ENCODE peak calls at places on chromosome 20, in six cellular contexts. One of them, this sample, is unnamed.

GRCh38 chr20:33839591-33839990 is 28.4 kb downstream of the CHMP4B start:
- DNase-seq in H9: no peak
- DNase-seq in H1: no peak
- DNase-seq in IMR-90: no peak
- DNase-seq in trophoblast cell: no peak
- DNase-seq in neuronal stem cell: no peak
- DNase-seq in this sample: no peak

GRCh38 chr20:10040070-10040970 is 5.5 kb downstream of the ANKEF1 start:
- DNase-seq in H1: no peak
- DNase-seq in trophoblast cell: no peak
- DNase-seq in H9: no peak
- DNase-seq in IMR-90: peak; percentile 85
- DNase-seq in neuronal stem cell: no peak
- DNase-seq in this sample: peak; percentile 88

GRCh38 chr20:6074145-6074561 is 20.3 kb upstream of the LRRN4 start:
- DNase-seq in trophoblast cell: no peak
- DNase-seq in H9: peak; percentile 38
- DNase-seq in neuronal stem cell: no peak
- DNase-seq in H1: no peak
- DNase-seq in IMR-90: no peak
- DNase-seq in this sample: peak; percentile 38

GRCh38 chr20:401682-402495 is 6.2 kb upstream of the RBCK1 start:
- DNase-seq in trophoblast cell: peak; percentile 31
- DNase-seq in H1: no peak
- DNase-seq in H9: no peak
- DNase-seq in IMR-90: peak; percentile 80
- DNase-seq in neuronal stem cell: no peak
- DNase-seq in this sample: no peak

GRCh38 chr20:34976286-34976685 is 20.6 kb downstream of the MYH7B start:
- DNase-seq in neuronal stem cell: no peak
- DNase-seq in IMR-90: no peak
- DNase-seq in trophoblast cell: no peak
- DNase-seq in H9: no peak
- DNase-seq in H1: no peak
- DNase-seq in this sample: no peak

GRCh38 chr20:63456429-63457284 is 15.8 kb downstream of the KCNQ2 start:
- DNase-seq in neuronal stem cell: no peak
- DNase-seq in H1: no peak
- DNase-seq in H9: no peak
- DNase-seq in IMR-90: no peak
- DNase-seq in trophoblast cell: no peak
- DNase-seq in this sample: no peak

GRCh38 chr20:63309261-63310071 is 16.5 kb downstream of the COL20A1 start:
- DNase-seq in neuronal stem cell: peak; percentile 64
- DNase-seq in H1: no peak
- DNase-seq in H9: peak; percentile 73
- DNase-seq in trophoblast cell: no peak
- DNase-seq in IMR-90: peak; percentile 24
- DNase-seq in this sample: peak; percentile 33

GRCh38 chr20:16654858-16655257 is 75.0 kb upstream of the SNRPB2 start:
- DNase-seq in H1: no peak
- DNase-seq in IMR-90: no peak
- DNase-seq in trophoblast cell: no peak
- DNase-seq in H9: no peak
- DNase-seq in neuronal stem cell: no peak
- DNase-seq in this sample: no peak

GRCh38 chr20:48503166-48503815 is 324.5 kb downstream of the PREX1 start:
- DNase-seq in IMR-90: no peak
- DNase-seq in trophoblast cell: no peak
- DNase-seq in H1: no peak
- DNase-seq in H9: no peak
- DNase-seq in neuronal stem cell: no peak
- DNase-seq in this sample: no peak

GRCh38 chr20:21435576-21435975 is 38.2 kb upstream of the NKX2-4 start:
- DNase-seq in IMR-90: no peak
- DNase-seq in neuronal stem cell: no peak
- DNase-seq in H9: no peak
- DNase-seq in H1: no peak
- DNase-seq in trophoblast cell: no peak
- DNase-seq in this sample: no peak

GRCh38 chr20:4151991-4152695 is 136.8 kb upstream of the RNF24 start:
- DNase-seq in IMR-90: peak; percentile 78
- DNase-seq in H9: no peak
- DNase-seq in neuronal stem cell: no peak
- DNase-seq in H1: no peak
- DNase-seq in trophoblast cell: no peak
- DNase-seq in this sample: no peak

GRCh38 chr20:34938466-34939163 is 17.0 kb downstream of the GSS start:
- DNase-seq in IMR-90: no peak
- DNase-seq in H1: no peak
- DNase-seq in trophoblast cell: no peak
- DNase-seq in H9: no peak
- DNase-seq in neuronal stem cell: no peak
- DNase-seq in this sample: no peak

GRCh38 chr20:9978395-9979004 is 56.3 kb upstream of the ANKEF1 start:
- DNase-seq in IMR-90: peak; percentile 89
- DNase-seq in H9: no peak
- DNase-seq in H1: no peak
- DNase-seq in trophoblast cell: peak; percentile 13
- DNase-seq in neuronal stem cell: peak; percentile 47
- DNase-seq in this sample: peak; percentile 85

GRCh38 chr20:46213946-46214830 is 94.1 kb downstream of the CDH22 start:
- DNase-seq in IMR-90: no peak
- DNase-seq in H9: no peak
- DNase-seq in H1: no peak
- DNase-seq in trophoblast cell: no peak
- DNase-seq in neuronal stem cell: no peak
- DNase-seq in this sample: no peak

GRCh38 chr20:63589261-63590217 is 15.5 kb upstream of the HELZ2 start:
- DNase-seq in neuronal stem cell: no peak
- DNase-seq in H9: no peak
- DNase-seq in IMR-90: no peak
- DNase-seq in trophoblast cell: no peak
- DNase-seq in H1: no peak
- DNase-seq in this sample: no peak

GRCh38 chr20:64137598-64138031 is 26.6 kb upstream of the MYT1 start:
- DNase-seq in IMR-90: no peak
- DNase-seq in trophoblast cell: no peak
- DNase-seq in H9: no peak
- DNase-seq in neuronal stem cell: no peak
- DNase-seq in H1: no peak
- DNase-seq in this sample: no peak

GRCh38 chr20:11569163-11569562 is 348.5 kb upstream of the BTBD3 start:
- DNase-seq in trophoblast cell: no peak
- DNase-seq in H1: peak; percentile 39
- DNase-seq in IMR-90: no peak
- DNase-seq in neuronal stem cell: no peak
- DNase-seq in H9: peak; percentile 84
- DNase-seq in this sample: no peak

GRCh38 chr20:12775041-12775440 is 233.7 kb upstream of the SPTLC3 start:
- DNase-seq in H9: no peak
- DNase-seq in trophoblast cell: no peak
- DNase-seq in neuronal stem cell: no peak
- DNase-seq in IMR-90: no peak
- DNase-seq in H1: no peak
- DNase-seq in this sample: no peak

GRCh38 chr20:62284448-62284847 is 18.3 kb upstream of the ADRM1 start:
- DNase-seq in H1: no peak
- DNase-seq in H9: no peak
- DNase-seq in neuronal stem cell: no peak
- DNase-seq in trophoblast cell: no peak
- DNase-seq in IMR-90: no peak
- DNase-seq in this sample: no peak

GRCh38 chr20:46025376-46025783 is 3.6 kb upstream of the SLC12A5 start:
- DNase-seq in H9: no peak
- DNase-seq in IMR-90: no peak
- DNase-seq in H1: no peak
- DNase-seq in neuronal stem cell: no peak
- DNase-seq in trophoblast cell: no peak
- DNase-seq in this sample: no peak

GRCh38 chr20:10502098-10502526 is 67.0 kb downstream of the SLX4IP start:
- DNase-seq in H1: no peak
- DNase-seq in H9: no peak
- DNase-seq in neuronal stem cell: no peak
- DNase-seq in IMR-90: no peak
- DNase-seq in trophoblast cell: no peak
- DNase-seq in this sample: no peak

GRCh38 chr20:37890643-37891042 is 12.3 kb upstream of the VSTM2L start:
- DNase-seq in IMR-90: no peak
- DNase-seq in H1: no peak
- DNase-seq in trophoblast cell: no peak
- DNase-seq in H9: no peak
- DNase-seq in neuronal stem cell: no peak
- DNase-seq in this sample: no peak

GRCh38 chr20:3710027-3710426 is 2.4 kb downstream of the SIGLEC1 start:
- DNase-seq in H1: no peak
- DNase-seq in trophoblast cell: no peak
- DNase-seq in H9: peak; percentile 31
- DNase-seq in neuronal stem cell: no peak
- DNase-seq in IMR-90: no peak
- DNase-seq in this sample: no peak

GRCh38 chr20:33685328-33686007 is 717 bp downstream of the E2F1 start:
- DNase-seq in H9: peak; percentile 82
- DNase-seq in trophoblast cell: no peak
- DNase-seq in IMR-90: no peak
- DNase-seq in H1: no peak
- DNase-seq in neuronal stem cell: no peak
- DNase-seq in this sample: peak; percentile 21

GRCh38 chr20:36666181-36666740 is 20.3 kb upstream of the SLA2 start:
- DNase-seq in H9: no peak
- DNase-seq in IMR-90: peak; percentile 46
- DNase-seq in neuronal stem cell: no peak
- DNase-seq in trophoblast cell: no peak
- DNase-seq in H1: no peak
- DNase-seq in this sample: peak; percentile 45

GRCh38 chr20:10665027-10665561 is 8.7 kb downstream of the JAG1 start:
- DNase-seq in H1: no peak
- DNase-seq in trophoblast cell: no peak
- DNase-seq in H9: peak; percentile 13
- DNase-seq in IMR-90: peak; percentile 33
- DNase-seq in neuronal stem cell: no peak
- DNase-seq in this sample: no peak

GRCh38 chr20:1331101-1331500 is 2.2 kb upstream of the SDCBP2 start:
- DNase-seq in H1: no peak
- DNase-seq in H9: peak; percentile 18
- DNase-seq in IMR-90: no peak
- DNase-seq in neuronal stem cell: no peak
- DNase-seq in trophoblast cell: no peak
- DNase-seq in this sample: no peak

GRCh38 chr20:51493346-51493791 is 49.1 kb downstream of the NFATC2 start:
- DNase-seq in neuronal stem cell: no peak
- DNase-seq in H1: no peak
- DNase-seq in IMR-90: no peak
- DNase-seq in trophoblast cell: no peak
- DNase-seq in H9: no peak
- DNase-seq in this sample: no peak

GRCh38 chr20:44644384-44645131 is 6.9 kb downstream of the ADA start:
- DNase-seq in trophoblast cell: peak; percentile 91
- DNase-seq in H1: no peak
- DNase-seq in IMR-90: no peak
- DNase-seq in H9: no peak
- DNase-seq in neuronal stem cell: no peak
- DNase-seq in this sample: peak; percentile 17
- H2BK5ac ChIP-seq in trophoblast cell: peak overlapping the region; percentile 2
- H2BK5ac ChIP-seq in H1: peak overlapping the region; percentile 83
- H2BK5ac ChIP-seq in IMR-90: peak overlapping the region; percentile 8
- H2BK5ac ChIP-seq in H9: no peak overlapping the region
- H2BK5ac ChIP-seq in neuronal stem cell: peak overlapping the region; percentile 72
- H2BK5ac ChIP-seq in this sample: no peak overlapping the region

DNA sequence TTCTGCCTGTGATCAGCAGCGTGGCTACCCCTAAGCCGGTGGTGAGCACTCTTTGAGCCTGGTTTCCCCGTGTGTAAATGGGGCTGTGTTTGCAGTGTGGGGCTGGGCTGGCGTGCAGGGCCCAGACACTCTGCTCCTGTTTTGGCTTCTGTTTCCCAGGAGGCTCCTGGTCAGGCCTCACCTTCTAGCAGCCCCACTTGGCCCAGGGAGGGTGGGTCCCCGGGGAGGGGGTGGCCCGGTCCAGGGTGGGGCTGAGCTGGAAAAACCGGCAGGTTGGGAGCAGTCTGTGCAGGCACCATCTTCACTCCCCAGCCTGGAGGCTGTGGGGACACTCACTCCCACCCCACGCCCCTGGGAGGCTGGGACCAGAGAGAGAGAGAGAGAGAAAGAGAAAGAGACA is 25.3 kb downstream of the CEBPB start:
- DNase-seq in H1: no peak
- DNase-seq in IMR-90: no peak
- DNase-seq in H9: no peak
- DNase-seq in trophoblast cell: no peak
- DNase-seq in neuronal stem cell: no peak
- DNase-seq in this sample: no peak
- H2AFZ ChIP-seq in H1: no peak overlapping the region
- H2AFZ ChIP-seq in IMR-90: no peak overlapping the region
- H2AFZ ChIP-seq in H9: no peak overlapping the region
- H2AFZ ChIP-seq in trophoblast cell: no peak overlapping the region
- H2AFZ ChIP-seq in neuronal stem cell: no peak overlapping the region
- H2AFZ ChIP-seq in this sample: no peak overlapping the region

DNA sequence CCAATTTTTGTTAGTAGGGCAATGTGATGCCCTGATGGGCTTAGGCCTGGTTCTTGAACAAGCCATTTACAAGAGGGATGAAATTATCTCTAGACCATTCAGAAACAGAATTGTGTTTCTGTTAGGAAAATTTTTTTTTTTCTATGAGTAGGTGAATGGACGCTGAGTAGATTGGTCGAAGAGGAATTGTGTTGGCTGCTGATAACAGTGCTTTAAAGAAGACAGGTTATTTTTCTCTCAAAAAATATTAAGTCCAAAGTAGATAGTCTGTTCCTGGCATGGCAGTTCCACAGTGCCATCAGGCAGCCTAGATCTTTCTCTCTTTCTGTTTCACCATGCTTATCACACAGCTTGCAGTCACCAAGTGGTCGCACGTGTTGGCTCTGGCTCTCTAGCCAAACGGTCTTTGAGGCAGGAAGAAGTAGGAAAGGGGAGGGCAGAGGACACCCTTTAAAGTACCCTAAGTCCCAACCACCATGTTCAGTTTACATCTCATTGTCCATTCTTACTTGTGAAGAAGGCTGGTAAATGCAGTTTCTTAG is 22.4 kb upstream of the SERINC3 start:
- DNase-seq in H9: no peak
- DNase-seq in trophoblast cell: no peak
- DNase-seq in IMR-90: no peak
- DNase-seq in H1: no peak
- DNase-seq in neuronal stem cell: no peak
- DNase-seq in this sample: no peak
- H3K27ac ChIP-seq in H9: no peak overlapping the region
- H3K27ac ChIP-seq in trophoblast cell: no peak overlapping the region
- H3K27ac ChIP-seq in IMR-90: no peak overlapping the region
- H3K27ac ChIP-seq in H1: no peak overlapping the region
- H3K27ac ChIP-seq in neuronal stem cell: no peak overlapping the region
- H3K27ac ChIP-seq in this sample: no peak overlapping the region

DNA sequence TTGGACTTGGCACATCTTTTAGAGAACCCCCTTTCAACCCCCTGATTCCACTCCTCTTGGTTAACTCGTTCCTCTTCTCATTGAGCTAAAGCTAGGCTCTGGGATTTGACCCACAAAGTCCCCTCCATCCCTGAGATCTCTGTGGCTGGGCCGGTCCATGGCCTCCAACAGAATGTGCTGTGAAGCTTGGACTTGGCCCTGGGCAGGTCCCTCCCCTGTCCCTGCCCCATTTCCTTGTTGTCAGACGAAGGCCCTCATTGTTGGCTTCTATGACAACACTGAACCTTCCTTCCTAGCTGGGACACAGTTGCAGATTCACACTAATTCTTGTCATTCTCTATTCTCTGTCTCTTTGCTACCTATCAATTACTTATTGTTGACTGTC is 156.1 kb downstream of the SYCP2 start:
- DNase-seq in trophoblast cell: no peak
- DNase-seq in neuronal stem cell: no peak
- DNase-seq in H9: peak; percentile 8
- DNase-seq in H1: no peak
- DNase-seq in IMR-90: no peak
- DNase-seq in this sample: no peak
- H2BK5ac ChIP-seq in trophoblast cell: no peak overlapping the region
- H2BK5ac ChIP-seq in neuronal stem cell: no peak overlapping the region
- H2BK5ac ChIP-seq in H9: no peak overlapping the region
- H2BK5ac ChIP-seq in H1: no peak overlapping the region
- H2BK5ac ChIP-seq in IMR-90: no peak overlapping the region
- H2BK5ac ChIP-seq in this sample: no peak overlapping the region